ENCODE peak calls at places on chromosomes 7 and 10, in eight cellular contexts. I is stimulated activated CD8-positive, alpha-beta memory T cell treated with anti-CD3 and anti-CD28 coated beads, Interleukin-12 subunit alpha, Interleukin-12 subunit beta, amount 100 ng/mL, for 1 hour; D is NCI-H1092 treated with DMSO at 0.1 percent for 48 hours; Y is tibial artery; A is mesendoderm; N is NCI-H345; L is upper lobe of right lung; M is cardiac fibroblast. H is an unnamed sample.

GRCh38 chr10:125137601-125138438 is 22.5 kb downstream of the CTBP2 start:
- DNase-seq in L (peak; percentile 60), Y (peak; percentile 66), M (peak; percentile 14), A (no peak), D (peak; percentile 89), I (no peak), N (peak; percentile 80), H (no peak)

GRCh38 chr7:88111136-88111748 is 108.6 kb downstream of the SRI start:
- DNase-seq in A (peak; percentile 51), D (peak; percentile 48), I (no peak), L (no peak), N (peak; percentile 31), M (peak; percentile 62), Y (no peak), H (peak; percentile 76)

GRCh38 chr10:23419657-23420319 is 19.1 kb upstream of the OTUD1 start:
- DNase-seq in M (no peak), I (no peak), N (no peak), A (no peak), Y (no peak), D (no peak), L (no peak), H (no peak)

GRCh38 chr7:117873056-117873932 is at the start of gene CTTNBP2:
- DNase-seq in A (peak; percentile 60), L (peak; percentile 76), D (peak; percentile 22), N (peak; percentile 52), M (peak; percentile 50), Y (peak; percentile 74), I (no peak), H (peak; percentile 34)

GRCh38 chr7:35697414-35698175 is 2.7 kb upstream of the HERPUD2 start:
- DNase-seq in L (no peak), I (no peak), A (peak; percentile 71), M (peak; percentile 59), Y (no peak), N (no peak), D (no peak), H (no peak)

GRCh38 chr7:46616636-46617035 is 695.6 kb upstream of the IGFBP3 start:
- DNase-seq in D (no peak), I (no peak), A (peak; percentile 28), N (no peak), Y (no peak), L (no peak), M (peak; percentile 16), H (no peak)

GRCh38 chr7:11412036-11412435 is 420.0 kb downstream of the THSD7A start:
- DNase-seq in L (no peak), Y (no peak), A (no peak), I (no peak), D (no peak), M (no peak), N (no peak), H (no peak)

GRCh38 chr10:110455440-110455839 is 42.3 kb upstream of the DUSP5 start:
- DNase-seq in L (no peak), D (no peak), N (no peak), M (no peak), I (no peak), A (no peak), Y (no peak), H (no peak)

H was measured in NCI-H2227 treated with DMSO at 0.1 percent for 48 hours.